ENCODE peak calls at places on chromosomes 4 and X, in five cellular contexts. X, U, Z, C and S are unnamed samples.

GRCh38 chr4:94714360-94714759 is 43.4 kb upstream of the BMPR1B start:
- DNase-seq in Z (no peak), X (no peak), C (no peak), U (no peak), S (no peak)

GRCh38 chr4:26227827-26228226 is 93.0 kb upstream of the RBPJ start:
- DNase-seq in Z (no peak), X (no peak), U (no peak), C (no peak), S (no peak)

GRCh38 chr4:47930971-47931804 is 16.8 kb upstream of the NFXL1 start:
- DNase-seq in Z (no peak), U (no peak), X (no peak), C (peak), S (no peak)

GRCh38 chr4:143404555-143404954 is 67.9 kb downstream of the GAB1 start:
- DNase-seq in U (no peak), Z (no peak), C (no peak), X (no peak), S (no peak)

GRCh38 chr4:75817901-75818300 is 84.4 kb downstream of the PPEF2 start:
- DNase-seq in Z (no peak), C (no peak), U (no peak), X (no peak), S (no peak)

GRCh38 chr4:123838426-123838825 is 441.8 kb downstream of the SPRY1 start:
- DNase-seq in X (no peak), U (no peak), Z (no peak), C (no peak), S (no peak)

GRCh38 chr4:8221476-8221875 is 22.4 kb downstream of the SH3TC1 start:
- DNase-seq in X (no peak), U (no peak), Z (no peak), C (no peak), S (no peak)

GRCh38 chrX:126820700-126821420 is 1.3 kb downstream of the PRR32 start:
- DNase-seq in X (peak), Z (no peak), C (no peak), U (no peak), S (no peak)

GRCh38 chr4:102524691-102525090 is 23.5 kb downstream of the NFKB1 start:
- DNase-seq in Z (no peak), C (no peak), X (no peak), U (no peak), S (no peak)

GRCh38 chrX:50812995-50813842 is 775 bp downstream of the SHROOM4 start:
- DNase-seq in Z (no peak), C (peak), X (peak), U (no peak), S (no peak)

GRCh38 chr4:138540056-138540800 is 298.1 kb upstream of the SLC7A11 start:
- DNase-seq in X (no peak), Z (no peak), U (no peak), C (peak), S (no peak)

GRCh38 chr4:70927502-70928139 is 25.5 kb downstream of the MOB1B start:
- DNase-seq in X (no peak), U (no peak), Z (no peak), C (no peak), S (no peak)

GRCh38 chrX:1485033-1485432 is 32.3 kb upstream of the ASMTL start:
- DNase-seq in Z (no peak), U (no peak), C (no peak), X (peak), S (no peak)

GRCh38 chr4:145939241-145939640 is 618 bp upstream of the ZNF827 start:
- DNase-seq in C (no peak), Z (no peak), X (no peak), U (no peak), S (no peak)